ENCODE peak calls at places on chromosomes 11 and 22, in four cellular contexts. One of them, this sample, is unnamed.

GRCh38 chr22:19984201-19984753 is 32.3 kb downstream of the ARVCF start:
- DNase-seq in stimulated activated CD8-positive, alpha-beta memory T cell treated with anti-CD3 and anti-CD28 coated beads, Interleukin-15, amount 100 ng/mL, for 24 hours: no peak
- DNase-seq in memory B cell: no peak
- DNase-seq in SW480: peak; percentile 63
- DNase-seq in this sample: no peak

GRCh38 chr11:64583296-64584262 is 7.4 kb upstream of the SLC22A12 start:
- DNase-seq in SW480: no peak
- DNase-seq in memory B cell: no peak
- DNase-seq in stimulated activated CD8-positive, alpha-beta memory T cell treated with anti-CD3 and anti-CD28 coated beads, Interleukin-15, amount 100 ng/mL, for 24 hours: no peak
- DNase-seq in this sample: no peak

GRCh38 chr11:15276616-15277015 is 161.9 kb downstream of the INSC start:
- DNase-seq in stimulated activated CD8-positive, alpha-beta memory T cell treated with anti-CD3 and anti-CD28 coated beads, Interleukin-15, amount 100 ng/mL, for 24 hours: no peak
- DNase-seq in SW480: no peak
- DNase-seq in memory B cell: no peak
- DNase-seq in this sample: no peak

GRCh38 chr11:120903686-120904085 is 120.2 kb upstream of the TBCEL start:
- DNase-seq in SW480: no peak
- DNase-seq in stimulated activated CD8-positive, alpha-beta memory T cell treated with anti-CD3 and anti-CD28 coated beads, Interleukin-15, amount 100 ng/mL, for 24 hours: no peak
- DNase-seq in memory B cell: no peak
- DNase-seq in this sample: no peak

GRCh38 chr22:18947905-18948304 is 11.8 kb upstream of the PRODH start:
- DNase-seq in stimulated activated CD8-positive, alpha-beta memory T cell treated with anti-CD3 and anti-CD28 coated beads, Interleukin-15, amount 100 ng/mL, for 24 hours: no peak
- DNase-seq in SW480: no peak
- DNase-seq in memory B cell: no peak
- DNase-seq in this sample: no peak

GRCh38 chr22:50417544-50417943 is 57.3 kb downstream of the SBF1 start:
- DNase-seq in stimulated activated CD8-positive, alpha-beta memory T cell treated with anti-CD3 and anti-CD28 coated beads, Interleukin-15, amount 100 ng/mL, for 24 hours: no peak
- DNase-seq in SW480: no peak
- DNase-seq in memory B cell: no peak
- DNase-seq in this sample: no peak

GRCh38 chr22:36457688-36458450 is 23.6 kb downstream of the TXN2 start:
- DNase-seq in SW480: no peak
- DNase-seq in memory B cell: no peak
- DNase-seq in stimulated activated CD8-positive, alpha-beta memory T cell treated with anti-CD3 and anti-CD28 coated beads, Interleukin-15, amount 100 ng/mL, for 24 hours: no peak
- DNase-seq in this sample: no peak

GRCh38 chr11:126133902-126134301 is 71.2 kb upstream of the CDON start:
- DNase-seq in SW480: no peak
- DNase-seq in stimulated activated CD8-positive, alpha-beta memory T cell treated with anti-CD3 and anti-CD28 coated beads, Interleukin-15, amount 100 ng/mL, for 24 hours: no peak
- DNase-seq in memory B cell: no peak
- DNase-seq in this sample: no peak

GRCh38 chr22:49325531-49326395 is 501.9 kb downstream of the BRD1 start:
- DNase-seq in memory B cell: no peak
- DNase-seq in SW480: no peak
- DNase-seq in stimulated activated CD8-positive, alpha-beta memory T cell treated with anti-CD3 and anti-CD28 coated beads, Interleukin-15, amount 100 ng/mL, for 24 hours: no peak
- DNase-seq in this sample: no peak

GRCh38 chr11:69269926-69270697 is 23.8 kb upstream of the MYEOV start:
- DNase-seq in SW480: no peak
- DNase-seq in stimulated activated CD8-positive, alpha-beta memory T cell treated with anti-CD3 and anti-CD28 coated beads, Interleukin-15, amount 100 ng/mL, for 24 hours: no peak
- DNase-seq in memory B cell: no peak
- DNase-seq in this sample: no peak